ENCODE peak calls at places on chromosome 21, in five cellular contexts. U, Z, D, H and N are unnamed samples. For H3K27me3, the result is how much of the 10 kb centered on the place peaks cover.

GRCh38 chr21:44874497-44875331 is 1.2 kb upstream of the PTTG1IP start:
- DNase-seq in Z (no peak), D (peak), H (peak), U (no peak), N (no peak)

GRCh38 chr21:33196956-33197374 is 32.8 kb upstream of the IFNAR2 start:
- DNase-seq in Z (peak), H (peak), U (peak), D (peak), N (peak)

GRCh38 chr21:43775795-43776430 is at the start of gene CSTB:
- DNase-seq in Z (peak), U (no peak), H (peak), D (peak), N (no peak)

GRCh38 chr21:37036177-37036576 is 29.7 kb downstream of the RIPPLY3 start:
- DNase-seq in Z (no peak), U (no peak), H (no peak), D (no peak), N (no peak)

GRCh38 chr21:24076179-24076578 is 1531.1 kb downstream of the MRPL39 start:
- DNase-seq in U (no peak), D (peak), H (no peak), Z (peak), N (no peak)

GRCh38 chr21:32826317-32827167 is 55.0 kb upstream of the PAXBP1 start:
- DNase-seq in U (peak), H (peak), D (peak), Z (peak), N (no peak)

GRCh38 chr21:27423073-27423472 is 456.2 kb upstream of the ADAMTS5 start:
- DNase-seq in H (peak), Z (peak), U (peak), D (no peak), N (peak)

GRCh38 chr21:37041706-37042271 is 31.1 kb downstream of the PIGP start:
- DNase-seq in D (no peak), Z (no peak), H (no peak), U (no peak), N (no peak)

GRCh38 chr21:37873655-37874054 is 42.6 kb downstream of the KCNJ6 start:
- DNase-seq in Z (no peak), U (no peak), H (no peak), D (peak), N (no peak)

GRCh38 chr21:31877558-31877957 is 4.7 kb downstream of the HUNK start:
- DNase-seq in H (no peak), Z (no peak), D (no peak), U (no peak), N (no peak)

GRCh38 chr21:37071561-37072238 is 1.2 kb downstream of the PIGP start:
- DNase-seq in H (peak), Z (peak), D (peak), U (peak), N (no peak)

GRCh38 chr21:43884861-43885370 is 19.9 kb downstream of the AGPAT3 start:
- DNase-seq in U (no peak), Z (peak), D (no peak), H (no peak), N (no peak)

GRCh38 chr21:45999581-46000181 is 18.1 kb downstream of the COL6A1 start:
- DNase-seq in U (no peak), D (no peak), Z (no peak), H (no peak), N (no peak)

GRCh38 chr21:28371713-28372112 is 621.0 kb downstream of the LTN1 start:
- DNase-seq in U (no peak), H (no peak), D (no peak), Z (no peak), N (no peak)

GRCh38 chr21:45971487-45972352 is 9.8 kb upstream of the COL6A1 start:
- DNase-seq in U (no peak), Z (peak), H (no peak), D (no peak), N (no peak)

GRCh38 chr21:44766818-44767354 is 34.7 kb downstream of the UBE2G2 start:
- DNase-seq in Z (no peak), D (no peak), H (no peak), U (no peak), N (no peak)

GRCh38 chr21:43824250-43824882 is 35.0 kb downstream of the RRP1 start:
- DNase-seq in H (no peak), D (no peak), U (peak), Z (peak), N (no peak)

GRCh38 chr21:44714905-44715304 is 3.5 kb upstream of the TSPEAR start:
- DNase-seq in D (no peak), U (no peak), Z (no peak), H (no peak), N (no peak)

GRCh38 chr21:34881421-34881820 is 167.7 kb downstream of the RUNX1 start:
- DNase-seq in D (no peak), H (no peak), Z (peak), U (peak), N (no peak)
- H3K4me3 ChIP-seq in D (peak), H (no peak), Z (peak), U (peak), N (no peak)

DNA sequence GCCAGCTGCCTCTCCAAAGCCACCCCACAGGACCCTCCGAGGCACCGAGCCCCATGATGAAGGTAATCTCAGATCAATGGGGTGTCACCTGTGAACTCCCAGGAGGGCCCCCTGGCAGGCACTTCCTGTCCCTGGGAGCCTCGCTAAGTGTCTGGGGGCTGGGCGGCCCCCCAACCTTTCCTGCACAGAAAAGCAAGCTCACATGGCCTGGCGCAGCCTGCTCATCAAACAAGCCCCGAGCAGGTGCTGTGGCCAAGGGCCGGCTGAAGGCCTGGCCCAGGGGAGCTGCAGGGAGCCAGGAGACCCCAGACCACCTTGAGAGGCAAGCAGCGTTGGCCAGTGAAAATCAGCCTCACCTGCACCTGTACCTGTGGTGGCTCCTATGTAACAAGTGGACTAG is 2.9 kb downstream of the RIPK4 start:
- DNase-seq in Z (no peak), D (no peak), H (no peak), U (no peak), N (no peak)
- H3K27me3 ChIP-seq in Z (half or more), D (half or more), H (under half), U (under half), N (under half)

DNA sequence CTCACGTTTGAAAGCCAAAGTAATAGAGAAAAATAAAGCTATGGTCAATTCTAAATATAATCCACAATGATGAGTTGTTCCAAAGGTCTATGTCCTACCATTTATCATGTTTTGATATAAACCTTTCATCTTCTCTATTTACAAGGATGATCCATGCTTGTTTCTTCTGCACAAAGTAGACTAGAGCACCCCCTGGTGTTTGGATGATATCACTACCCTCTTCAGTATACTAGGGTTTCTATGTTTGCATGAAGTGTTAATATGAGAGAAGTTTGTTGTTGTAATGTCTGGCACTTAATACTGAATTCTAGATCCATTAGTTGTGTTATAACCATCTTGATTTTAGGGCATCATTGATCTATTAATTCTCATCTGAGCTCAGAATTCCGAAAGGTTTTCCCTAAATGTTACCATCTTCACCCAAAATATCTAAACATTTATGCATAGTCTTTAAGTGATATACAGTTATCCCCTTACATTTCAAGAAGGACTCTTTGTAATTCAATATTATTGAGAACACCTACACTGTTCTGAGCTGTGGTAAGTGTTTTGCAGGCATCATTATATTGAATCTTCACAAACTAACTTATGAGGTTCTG is 21.1 kb downstream of the CLDN8 start:
- DNase-seq in H (no peak), Z (peak), U (peak), D (no peak), N (peak)
- TF ChIP-seq CTCF in H (no peak), Z (no peak), U (peak), D (no peak), N (peak)

DNA sequence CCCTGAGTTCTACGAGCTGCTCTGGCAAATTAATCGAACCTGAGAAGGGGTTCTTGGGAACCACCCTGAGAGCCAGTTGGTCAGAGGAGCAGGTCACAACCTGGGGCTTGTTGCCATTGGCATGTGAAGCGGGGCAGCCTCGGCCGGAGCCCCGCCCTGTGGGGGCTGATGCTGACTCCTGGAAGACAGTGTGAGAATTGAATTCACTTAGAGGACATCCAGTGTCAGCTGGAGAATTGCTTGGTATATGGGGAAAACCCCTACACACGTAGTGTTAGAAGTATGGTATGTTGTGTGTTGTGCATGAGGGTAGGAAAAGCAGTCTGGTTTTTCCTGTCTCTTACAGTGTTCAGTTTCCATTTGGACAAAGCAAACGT is 11.6 kb downstream of the SLC37A1 start:
- DNase-seq in D (no peak), U (peak), Z (peak), H (no peak), N (no peak)
- H3K4me3 ChIP-seq in D (no peak), U (no peak), Z (peak), H (peak), N (no peak)